ENCODE peak calls at places on chromosome 6, in nine cellular contexts. Z is PC-3, F is neural progenitor cell, N is GM23338, R is HCT116, D is GM23248, I is hepatocyte, S is MM.1S, O is SK-N-SH. X is an unnamed sample.
A peak's percentile ranks its signal among the peaks of the same experiment; 100 is the strongest.

GRCh38 chr6:10481101-10481500 is 40.0 kb upstream of the GCNT2 start:
- DNase-seq in Z (peak; percentile 37), F (no peak), N (no peak), R (no peak), D (no peak), I (no peak), S (no peak), O (no peak), X (no peak)

GRCh38 chr6:31586596-31586995 is 519 bp downstream of the LST1 start:
- DNase-seq in Z (no peak), F (no peak), N (no peak), R (no peak), D (no peak), I (no peak), S (no peak), O (no peak), X (peak; percentile 57)

GRCh38 chr6:170459451-170459850 is 93.7 kb downstream of the PSMB1 start:
- DNase-seq in Z (peak; percentile 17), F (no peak), N (no peak), R (no peak), D (peak; percentile 71), I (no peak), S (peak; percentile 23), O (no peak), X (no peak)

GRCh38 chr6:152472325-152472724 is 164.8 kb downstream of the SYNE1 start:
- DNase-seq in Z (no peak), F (no peak), N (no peak), R (no peak), D (peak; percentile 65), I (no peak), S (no peak), O (no peak), X (no peak)

GRCh38 chr6:132937466-132937906 is 123.1 kb downstream of the RPS12 start:
- DNase-seq in Z (peak; percentile 83), F (peak; percentile 77), N (peak; percentile 94), R (peak; percentile 57), D (peak; percentile 63), I (peak; percentile 77), S (peak; percentile 70), O (peak; percentile 43), X (peak; percentile 41)

GRCh38 chr6:26025047-26025893 is 62.0 kb upstream of the HFE start:
- DNase-seq in Z (peak; percentile 72), F (no peak), N (no peak), R (no peak), D (peak; percentile 81), I (peak; percentile 67), S (peak; percentile 30), O (no peak), X (peak; percentile 52)

GRCh38 chr6:24492475-24492874 is 2.3 kb upstream of the ALDH5A1 start:
- DNase-seq in Z (no peak), F (peak; percentile 50), N (peak; percentile 74), R (no peak), D (peak; percentile 18), I (peak; percentile 17), S (no peak), O (no peak), X (peak; percentile 70)

GRCh38 chr6:54419885-54420284 is 111.6 kb downstream of the TINAG start:
- DNase-seq in Z (peak; percentile 86), F (no peak), N (no peak), R (no peak), D (peak; percentile 94), I (peak; percentile 11), S (no peak), O (no peak), X (no peak)

DNA sequence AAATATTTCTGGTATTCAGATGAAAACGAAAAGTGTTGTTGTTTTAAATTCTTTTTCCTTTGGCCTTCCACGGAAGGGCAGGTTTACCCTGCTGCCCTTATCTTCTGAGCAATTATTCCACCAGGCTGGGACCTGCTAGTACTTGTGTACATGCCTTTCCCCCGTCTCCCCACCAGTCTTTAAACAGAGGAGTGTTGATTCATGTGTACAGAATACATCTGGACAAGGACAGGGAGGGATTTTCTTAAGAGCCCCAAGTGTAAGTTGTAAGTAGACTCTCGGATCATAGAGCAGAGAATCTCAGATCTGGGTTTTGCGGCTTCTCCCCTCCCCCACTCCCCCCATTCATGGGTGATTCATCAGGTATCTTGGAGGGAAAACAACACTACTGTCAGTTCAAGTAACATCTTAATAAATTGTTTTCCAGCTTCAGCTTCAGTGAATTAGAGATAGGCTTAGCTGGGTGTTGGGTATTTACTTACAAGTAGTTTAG is 81.3 kb downstream of the RTN4IP1 start:
- DNase-seq in Z (peak; percentile 69), F (no peak), N (peak; percentile 40), R (no peak), D (no peak), I (peak; percentile 61), S (no peak), O (no peak), X (no peak)
- TF ChIP-seq EZH2phosphoT487 in Z (no peak), F (no peak), N (no peak), R (no peak), D (no peak), I (no peak), S (no peak), O (no peak), X (no peak)

DNA sequence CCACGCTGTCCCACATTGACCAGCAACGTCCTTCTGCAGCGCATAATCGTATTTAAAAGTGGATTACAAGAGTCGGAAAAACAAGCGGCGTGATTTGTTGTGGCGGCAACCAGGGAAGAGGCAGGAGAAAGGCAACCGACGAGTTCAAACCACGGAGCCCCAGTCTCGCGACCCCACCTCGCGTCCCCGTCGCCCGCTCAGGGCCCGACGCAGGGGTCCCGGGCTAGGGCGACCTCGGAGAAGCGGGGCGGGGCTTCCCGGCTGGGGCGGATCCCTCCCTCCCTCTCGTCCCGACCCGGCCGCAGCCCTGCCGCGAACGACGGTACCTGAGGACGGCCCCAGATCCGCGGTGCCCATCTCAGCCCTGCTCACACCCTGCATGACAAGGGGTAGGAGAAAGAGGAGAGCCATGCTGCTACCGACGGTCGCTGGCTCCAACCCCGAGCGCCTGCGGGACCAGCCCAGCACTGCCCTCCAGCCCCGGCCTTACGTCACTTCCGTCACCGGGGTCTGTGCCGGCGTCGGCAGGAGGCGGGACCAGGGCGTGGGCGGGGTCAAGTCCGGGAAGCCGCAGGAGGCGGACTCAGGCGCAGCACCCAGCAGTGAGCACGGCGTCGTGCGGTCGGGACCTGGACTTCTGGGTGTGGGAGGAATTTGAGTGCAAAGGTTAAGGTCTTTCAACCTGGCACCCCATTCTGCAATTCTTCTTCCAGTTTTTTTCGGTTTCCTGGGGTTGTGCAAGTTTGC is at the start of gene IFNGR1:
- DNase-seq in Z (peak; percentile 87), F (peak; percentile 93), N (peak; percentile 96), R (peak; percentile 84), D (peak; percentile 98), I (peak; percentile 98), S (peak; percentile 92), O (peak; percentile 95), X (peak; percentile 93)
- H3K79me2 ChIP-seq in Z (peaks cover 50% of the 10 kb centered on the region), F (peaks cover 50% of the 10 kb centered on the region), N (peaks cover 49% of the 10 kb centered on the region), R (peaks cover 47% of the 10 kb centered on the region), D (peaks cover 51% of the 10 kb centered on the region), I (peaks cover 49% of the 10 kb centered on the region), S (peaks cover 30% of the 10 kb centered on the region), O (peaks cover 45% of the 10 kb centered on the region), X (peaks cover 50% of the 10 kb centered on the region)

GRCh38 chr6:35896228-35896627 is 24.7 kb downstream of the SRPK1 start:
- DNase-seq in Z (no peak), F (no peak), N (no peak), R (no peak), D (no peak), I (no peak), S (no peak), O (no peak), X (no peak)

GRCh38 chr6:35897486-35897885 is 23.4 kb downstream of the SRPK1 start:
- DNase-seq in Z (no peak), F (no peak), N (no peak), R (no peak), D (no peak), I (no peak), S (no peak), O (no peak), X (no peak)

GRCh38 chr6:35897036-35897435 is 23.9 kb downstream of the SRPK1 start:
- DNase-seq in Z (no peak), F (no peak), N (no peak), R (no peak), D (no peak), I (no peak), S (no peak), O (no peak), X (no peak)

GRCh38 chr6:35893246-35893645 is 27.7 kb downstream of the SRPK1 start:
- DNase-seq in Z (no peak), F (no peak), N (no peak), R (no peak), D (no peak), I (no peak), S (no peak), O (no peak), X (no peak)

GRCh38 chr6:35895560-35895959 is 25.3 kb downstream of the SRPK1 start:
- DNase-seq in Z (peak; percentile 56), F (no peak), N (no peak), R (no peak), D (no peak), I (peak; percentile 3), S (no peak), O (no peak), X (no peak)
- TF ChIP-seq EZH2phosphoT487 in Z (no peak), F (no peak), N (no peak), R (no peak), D (no peak), I (no peak), S (no peak), O (no peak), X (no peak)

GRCh38 chr6:108260126-108260808 is 573 bp downstream of the SNX3 start:
- DNase-seq in Z (peak; percentile 45), F (peak; percentile 65), N (peak; percentile 69), R (peak; percentile 16), D (peak; percentile 68), I (peak; percentile 67), S (peak; percentile 55), O (no peak), X (peak; percentile 65)

GRCh38 chr6:108250240-108250866 is 10.5 kb downstream of the SNX3 start:
- DNase-seq in Z (peak; percentile 21), F (peak; percentile 48), N (peak; percentile 75), R (peak; percentile 28), D (peak; percentile 29), I (no peak), S (peak; percentile 9), O (no peak), X (peak; percentile 64)

GRCh38 chr6:108251252-108251651 is 9.6 kb downstream of the SNX3 start:
- DNase-seq in Z (no peak), F (no peak), N (no peak), R (no peak), D (no peak), I (no peak), S (no peak), O (no peak), X (no peak)

GRCh38 chr6:108252055-108252454 is 8.8 kb downstream of the SNX3 start:
- DNase-seq in Z (no peak), F (no peak), N (no peak), R (no peak), D (no peak), I (no peak), S (no peak), O (no peak), X (no peak)

DNA sequence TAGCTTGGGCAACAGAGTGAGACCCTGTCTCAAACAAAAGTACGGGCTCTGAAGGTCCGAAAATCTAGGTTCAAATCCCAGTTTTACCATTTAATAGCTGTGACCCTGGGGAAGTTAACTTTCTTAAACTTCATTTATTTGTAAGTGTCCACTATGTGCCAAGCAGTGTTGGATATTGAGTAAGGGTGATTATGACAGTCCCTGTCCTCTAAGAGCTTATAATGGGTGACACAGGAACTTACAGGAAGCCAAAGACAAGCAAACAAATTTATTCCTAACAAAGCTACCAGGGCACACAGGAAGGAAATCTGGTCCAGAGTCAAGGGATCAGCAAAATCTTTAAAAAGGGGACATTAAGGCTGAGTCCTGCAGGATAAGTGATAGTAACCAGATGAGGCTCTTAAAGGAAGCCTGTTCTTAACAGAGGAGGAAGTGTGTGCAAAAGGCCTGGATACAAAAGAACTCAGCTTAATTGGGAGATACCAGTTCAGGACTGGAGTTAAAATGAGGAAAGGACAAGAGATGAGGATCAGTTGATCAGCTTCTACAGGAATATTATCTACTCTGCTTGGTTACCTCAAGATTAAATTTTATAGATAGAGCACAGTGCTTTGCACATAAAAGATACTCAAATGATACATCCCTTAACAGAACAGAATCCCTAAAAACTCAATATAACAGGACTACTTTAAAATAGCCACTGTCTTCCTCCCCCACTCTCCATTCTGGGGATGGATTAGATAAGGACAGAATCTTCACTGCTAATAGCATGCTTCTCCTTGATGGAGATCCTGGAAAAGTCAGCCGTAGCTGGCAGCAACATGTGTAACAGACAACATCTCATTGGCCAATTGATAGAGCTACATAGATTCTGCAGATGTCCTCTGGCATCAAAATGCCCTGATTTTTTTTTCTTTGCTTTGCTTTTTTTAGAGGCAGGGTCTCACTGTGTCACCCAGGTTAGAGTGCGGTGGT is 6.1 kb downstream of the SNX3 start:
- DNase-seq in Z (no peak), F (no peak), N (no peak), R (no peak), D (no peak), I (no peak), S (no peak), O (peak; percentile 59), X (no peak)
- H3K79me2 ChIP-seq in Z (peaks cover 96% of the 10 kb centered on the region), F (peaks cover 42% of the 10 kb centered on the region), N (peaks cover 94% of the 10 kb centered on the region), R (peaks cover 98% of the 10 kb centered on the region), D (peaks cover 100% of the 10 kb centered on the region), I (peaks cover 100% of the 10 kb centered on the region), S (peaks cover 98% of the 10 kb centered on the region), O (peaks cover 99% of the 10 kb centered on the region), X (peaks cover 99% of the 10 kb centered on the region)

X was measured in OCI-LY7.